ENCODE peak calls at places on chromosomes 3 and 15, in nine cellular contexts. I, O, U, G, D, Q, L, A and S are unnamed samples.
A peak's percentile ranks its signal among the peaks of the same experiment; 100 is the strongest.

GRCh38 chr15:74906450-74907276 is at the start of gene FAM219B:
- DNase-seq in I (peak; percentile 90), O (peak; percentile 51), U (peak; percentile 86), G (peak; percentile 80), D (peak; percentile 94), Q (peak; percentile 84), L (peak; percentile 82), A (peak; percentile 74), S (peak; percentile 65)

GRCh38 chr3:132321321-132321720 is 4.1 kb downstream of the ACP3 start:
- DNase-seq in I (no peak), O (no peak), U (no peak), G (no peak), D (no peak), Q (no peak), L (no peak), A (no peak), S (no peak)

GRCh38 chr3:155535098-155535497 is 209.8 kb downstream of the PLCH1 start:
- DNase-seq in I (no peak), O (no peak), U (no peak), G (no peak), D (no peak), Q (no peak), L (no peak), A (no peak), S (no peak)

GRCh38 chr3:51224843-51225242 is 160.2 kb upstream of the MANF start:
- DNase-seq in I (no peak), O (no peak), U (no peak), G (no peak), D (no peak), Q (no peak), L (no peak), A (no peak), S (no peak)

GRCh38 chr15:31314380-31314779 is 12.3 kb upstream of the KLF13 start:
- DNase-seq in I (no peak), O (no peak), U (no peak), G (no peak), D (no peak), Q (no peak), L (no peak), A (no peak), S (no peak)

GRCh38 chr15:58839485-58839884 is 68.4 kb downstream of the MINDY2 start:
- DNase-seq in I (no peak), O (no peak), U (no peak), G (no peak), D (no peak), Q (peak; percentile 45), L (no peak), A (no peak), S (no peak)

GRCh38 chr3:131892331-131892730 is 142.5 kb downstream of the CPNE4 start:
- DNase-seq in I (no peak), O (no peak), U (no peak), G (no peak), D (no peak), Q (no peak), L (no peak), A (no peak), S (no peak)

GRCh38 chr15:32030795-32031194 is 480 bp downstream of the CHRNA7 start:
- DNase-seq in I (no peak), O (no peak), U (no peak), G (no peak), D (no peak), Q (no peak), L (no peak), A (no peak), S (no peak)

GRCh38 chr3:76122007-76122406 is 336.7 kb upstream of the ZNF717 start:
- DNase-seq in I (no peak), O (no peak), U (no peak), G (no peak), D (no peak), Q (peak; percentile 0), L (no peak), A (no peak), S (no peak)

GRCh38 chr3:171950373-171950772 is 89.0 kb upstream of the FNDC3B start:
- DNase-seq in I (peak; percentile 42), O (no peak), U (no peak), G (no peak), D (no peak), Q (no peak), L (no peak), A (no peak), S (no peak)

GRCh38 chr3:94395851-94396250 is 333.0 kb downstream of the NSUN3 start:
- DNase-seq in I (no peak), O (no peak), U (no peak), G (no peak), D (no peak), Q (no peak), L (no peak), A (no peak), S (no peak)

GRCh38 chr15:78047631-78048409 is 29.7 kb downstream of the TBC1D2B start:
- DNase-seq in I (no peak), O (no peak), U (no peak), G (no peak), D (no peak), Q (no peak), L (no peak), A (peak; percentile 64), S (no peak)

GRCh38 chr3:186021673-186022362 is 84.0 kb upstream of the TRA2B start:
- DNase-seq in I (no peak), O (no peak), U (no peak), G (no peak), D (no peak), Q (no peak), L (no peak), A (peak; percentile 87), S (peak; percentile 80)

GRCh38 chr15:72195101-72195511 is 2.5 kb downstream of the GRAMD2A start:
- DNase-seq in I (no peak), O (no peak), U (no peak), G (peak; percentile 22), D (no peak), Q (peak; percentile 29), L (no peak), A (no peak), S (no peak)

GRCh38 chr15:98663045-98663444 is 14.7 kb downstream of the IGF1R start:
- DNase-seq in I (no peak), O (no peak), U (no peak), G (no peak), D (no peak), Q (no peak), L (no peak), A (no peak), S (no peak)

GRCh38 chr3:177781686-177782161 is 584.4 kb upstream of the TBL1XR1 start:
- DNase-seq in I (no peak), O (no peak), U (no peak), G (no peak), D (peak; percentile 91), Q (no peak), L (no peak), A (peak; percentile 95), S (peak; percentile 91)

GRCh38 chr3:20015525-20015924 is 3.5 kb upstream of the PP2D1 start:
- DNase-seq in I (no peak), O (no peak), U (no peak), G (no peak), D (no peak), Q (no peak), L (no peak), A (no peak), S (no peak)

GRCh38 chr15:43048935-43049334 is 56.9 kb downstream of the UBR1 start:
- DNase-seq in I (no peak), O (no peak), U (no peak), G (no peak), D (no peak), Q (no peak), L (no peak), A (no peak), S (no peak)

GRCh38 chr15:101472033-101472432 is 17.5 kb downstream of the PCSK6 start:
- DNase-seq in I (no peak), O (no peak), U (no peak), G (no peak), D (no peak), Q (no peak), L (no peak), A (no peak), S (no peak)

GRCh38 chr3:140276698-140277097 is 341.7 kb downstream of the CLSTN2 start:
- DNase-seq in I (no peak), O (no peak), U (no peak), G (no peak), D (no peak), Q (peak; percentile 45), L (no peak), A (no peak), S (peak; percentile 12)

GRCh38 chr15:31438601-31439265 is 112.1 kb downstream of the KLF13 start:
- DNase-seq in I (no peak), O (no peak), U (no peak), G (no peak), D (no peak), Q (peak; percentile 17), L (no peak), A (no peak), S (no peak)

GRCh38 chr3:38153221-38153620 is 12.1 kb upstream of the OXSR1 start:
- DNase-seq in I (no peak), O (no peak), U (no peak), G (no peak), D (no peak), Q (no peak), L (no peak), A (no peak), S (no peak)

GRCh38 chr15:33584797-33585196 is 274.0 kb downstream of the RYR3 start:
- DNase-seq in I (no peak), O (no peak), U (no peak), G (no peak), D (no peak), Q (no peak), L (no peak), A (no peak), S (no peak)

GRCh38 chr3:171514466-171514865 is 54.3 kb upstream of the TNIK start:
- DNase-seq in I (no peak), O (no peak), U (no peak), G (no peak), D (no peak), Q (peak; percentile 20), L (no peak), A (no peak), S (no peak)

GRCh38 chr3:198080521-198081384 is 120.7 kb downstream of the LMLN start:
- DNase-seq in I (peak; percentile 78), O (peak; percentile 73), U (no peak), G (peak; percentile 82), D (peak; percentile 75), Q (no peak), L (peak; percentile 89), A (peak; percentile 24), S (peak; percentile 19)